ENCODE peak calls at places on chromosome 4, in five cellular contexts. G, Y, R, H and D are unnamed samples.

GRCh38 chr4:158775091-158775651 is 6.3 kb downstream of the FNIP2 start:
- DNase-seq in G (no peak), Y (no peak), R (no peak), H (no peak), D (no peak)

GRCh38 chr4:137363496-137363895 is 168.8 kb downstream of the PCDH18 start:
- DNase-seq in G (no peak), Y (no peak), R (no peak), H (no peak), D (no peak)

GRCh38 chr4:184287697-184288255 is 70.1 kb upstream of the ENPP6 start:
- DNase-seq in G (peak), Y (no peak), R (no peak), H (peak), D (peak)

GRCh38 chr4:182307746-182308145 is 64.5 kb downstream of the TENM3 start:
- DNase-seq in G (peak), Y (peak), R (no peak), H (peak), D (no peak)

GRCh38 chr4:6092971-6093370 is 74.7 kb upstream of the C4orf50 start:
- DNase-seq in G (no peak), Y (no peak), R (no peak), H (no peak), D (no peak)

GRCh38 chr4:25835384-25835783 is 27.4 kb downstream of the SEL1L3 start:
- DNase-seq in G (no peak), Y (no peak), R (no peak), H (no peak), D (no peak)

GRCh38 chr4:123506311-123506685 is 109.7 kb downstream of the SPRY1 start:
- DNase-seq in G (no peak), Y (no peak), R (no peak), H (no peak), D (no peak)

GRCh38 chr4:22474636-22475310 is 41.1 kb downstream of the ADGRA3 start:
- DNase-seq in G (no peak), Y (peak), R (no peak), H (no peak), D (no peak)

GRCh38 chr4:53364624-53365023 is 1.2 kb downstream of the SCFD2 start:
- DNase-seq in G (no peak), Y (no peak), R (no peak), H (no peak), D (no peak)

GRCh38 chr4:53362093-53362492 is 3.8 kb downstream of the SCFD2 start:
- DNase-seq in G (no peak), Y (no peak), R (no peak), H (no peak), D (no peak)

GRCh38 chr4:53365121-53365485 is 758 bp downstream of the SCFD2 start:
- DNase-seq in G (no peak), Y (no peak), R (no peak), H (no peak), D (no peak)

GRCh38 chr4:53366301-53366716 is 448 bp upstream of the SCFD2 start:
- DNase-seq in G (no peak), Y (no peak), R (no peak), H (no peak), D (no peak)

GRCh38 chr4:53365486-53366300 is at the start of gene SCFD2:
- DNase-seq in G (peak), Y (peak), R (peak), H (peak), D (peak)
- TF ChIP-seq POLR2A in G (peak), Y (peak), R (peak), H (no peak), D (no peak)

DNA sequence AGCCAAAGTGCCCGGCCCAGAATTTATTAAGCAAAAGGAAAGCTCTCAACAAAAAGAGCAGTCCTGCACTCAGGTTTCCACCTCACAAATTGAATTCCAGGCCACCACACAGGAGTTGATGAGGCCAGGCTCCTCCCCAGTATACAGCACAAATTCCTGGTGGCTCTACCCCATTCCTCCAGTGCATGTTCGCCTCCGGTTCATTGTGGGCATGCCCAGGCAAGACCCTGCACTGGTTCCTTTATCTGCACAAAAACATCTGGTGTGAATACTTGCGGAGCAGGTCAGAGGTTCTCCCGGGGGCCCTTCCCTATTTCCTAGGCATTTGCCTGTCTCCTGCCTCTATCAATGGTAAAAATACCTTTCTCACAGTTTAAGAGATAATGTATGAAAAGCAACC is 195.2 kb upstream of the ANXA10 start:
- DNase-seq in G (no peak), Y (peak), R (no peak), H (no peak), D (no peak)
- TF ChIP-seq POLR2A in G (no peak), Y (no peak), R (no peak), H (no peak), D (no peak)

GRCh38 chr4:150078041-150078995 is at the start of gene DCLK2:
- DNase-seq in G (peak), Y (peak), R (peak), H (peak), D (peak)
- TF ChIP-seq POLR2A in G (peak), Y (peak), R (peak), H (no peak), D (no peak)

DNA sequence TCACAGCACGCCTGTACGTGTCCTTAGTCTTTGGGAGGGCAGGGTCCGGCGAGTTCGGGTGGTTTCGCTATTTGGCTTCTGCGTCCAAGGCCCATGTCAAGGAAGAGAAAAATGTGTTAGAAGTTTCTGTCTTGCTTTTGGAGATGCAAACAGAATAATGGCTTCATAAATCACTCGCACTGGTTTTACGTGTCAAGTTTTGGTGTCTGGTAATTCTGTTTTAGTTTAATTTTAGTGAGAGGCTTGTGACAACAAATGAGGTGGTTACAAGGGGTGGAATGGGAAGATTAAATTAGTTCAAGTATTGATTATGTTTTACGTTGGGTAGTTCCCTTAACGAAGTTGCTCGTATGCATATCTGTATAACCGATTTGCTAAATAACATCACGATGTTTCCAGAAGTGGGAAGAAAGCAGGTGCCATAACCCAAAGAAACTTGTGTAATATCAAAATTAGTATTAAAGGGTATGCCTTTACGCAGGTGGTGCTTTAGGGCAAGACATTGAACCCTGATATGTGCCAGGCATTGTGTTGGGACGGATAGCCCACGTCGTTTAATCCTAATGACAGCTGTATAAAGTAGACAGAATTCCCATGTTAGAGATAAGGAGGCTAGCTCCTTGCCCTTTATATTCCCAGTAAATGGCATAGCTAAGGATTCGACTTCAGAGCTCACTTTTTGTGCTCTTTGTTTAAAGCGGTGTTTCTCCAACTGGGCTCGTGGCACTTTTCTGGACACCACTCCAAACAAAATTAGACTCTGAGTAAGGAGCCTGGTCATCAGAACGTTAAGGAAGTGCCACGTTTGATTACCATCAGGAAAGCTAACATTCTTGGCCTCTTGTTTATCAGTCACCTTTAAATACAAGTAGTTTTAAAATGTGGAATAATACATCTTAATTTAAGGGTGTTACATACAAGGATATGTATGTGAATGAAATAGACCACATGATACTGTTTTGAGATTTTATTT is 843 bp downstream of the RPL34 start:
- DNase-seq in G (no peak), Y (no peak), R (no peak), H (no peak), D (no peak)
- TF ChIP-seq POLR2A in G (no peak), Y (no peak), R (no peak), H (no peak), D (no peak)

DNA sequence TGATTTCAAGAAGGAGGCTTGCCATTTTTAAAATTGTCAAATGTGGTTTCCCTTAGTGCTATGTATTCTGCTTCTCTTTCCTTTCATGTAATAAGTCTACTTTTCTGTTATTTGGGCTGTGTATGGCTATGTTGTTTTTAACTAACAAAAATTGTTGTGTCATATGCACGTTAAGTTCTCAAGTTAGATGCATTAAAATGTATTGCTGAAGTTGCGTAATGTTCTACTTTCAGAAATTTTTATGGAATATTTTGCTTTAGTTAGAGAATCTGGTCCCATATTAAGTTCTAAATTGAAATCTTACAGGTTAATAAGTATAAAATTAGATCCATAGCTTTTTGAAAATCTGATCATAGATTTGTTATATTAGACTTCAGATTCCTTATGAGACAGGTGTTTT is 133.2 kb downstream of the TLL1 start:
- DNase-seq in G (no peak), Y (no peak), R (no peak), H (no peak), D (no peak)
- TF ChIP-seq POLR2A in G (no peak), Y (no peak), R (no peak), H (no peak), D (no peak)

GRCh38 chr4:44725861-44726820 is at the start of gene GNPDA2:
- DNase-seq in G (peak), Y (peak), R (peak), H (peak), D (peak)
- TF ChIP-seq POLR2A in G (peak), Y (peak), R (peak), H (no peak), D (no peak)

DNA sequence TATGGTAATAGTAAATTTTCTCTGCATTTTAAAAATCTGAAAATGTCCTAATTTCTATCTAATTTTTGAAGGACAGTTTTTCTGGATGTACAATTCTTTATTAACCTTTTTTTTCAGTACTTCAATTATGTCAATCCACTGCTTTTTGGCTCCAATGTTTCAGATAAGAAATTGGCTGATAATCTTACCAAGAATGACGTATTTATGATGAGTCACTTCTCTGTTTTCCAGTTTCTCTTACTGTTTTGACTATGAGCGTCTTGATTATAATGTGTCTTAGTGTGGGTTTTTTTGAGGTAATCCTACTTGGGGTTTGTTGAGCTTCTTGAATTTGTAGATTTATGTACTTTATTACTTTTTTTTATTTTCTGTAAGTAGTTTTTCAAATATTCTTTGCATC is 47.2 kb downstream of the UGT2B11 start:
- DNase-seq in G (no peak), Y (no peak), R (no peak), H (no peak), D (no peak)
- TF ChIP-seq POLR2A in G (no peak), Y (no peak), R (no peak), H (no peak), D (no peak)

GRCh38 chr4:142850478-142850877 is 4.4 kb upstream of the INPP4B start:
- DNase-seq in G (no peak), Y (peak), R (no peak), H (no peak), D (no peak)

GRCh38 chr4:142845293-142846070 is 619 bp downstream of the INPP4B start:
- DNase-seq in G (peak), Y (no peak), R (no peak), H (peak), D (no peak)

GRCh38 chr4:142844782-142845181 is 1.3 kb downstream of the INPP4B start:
- DNase-seq in G (no peak), Y (no peak), R (no peak), H (no peak), D (no peak)

GRCh38 chr4:142846729-142847606 is 867 bp upstream of the INPP4B start:
- DNase-seq in G (peak), Y (peak), R (peak), H (peak), D (peak)

DNA sequence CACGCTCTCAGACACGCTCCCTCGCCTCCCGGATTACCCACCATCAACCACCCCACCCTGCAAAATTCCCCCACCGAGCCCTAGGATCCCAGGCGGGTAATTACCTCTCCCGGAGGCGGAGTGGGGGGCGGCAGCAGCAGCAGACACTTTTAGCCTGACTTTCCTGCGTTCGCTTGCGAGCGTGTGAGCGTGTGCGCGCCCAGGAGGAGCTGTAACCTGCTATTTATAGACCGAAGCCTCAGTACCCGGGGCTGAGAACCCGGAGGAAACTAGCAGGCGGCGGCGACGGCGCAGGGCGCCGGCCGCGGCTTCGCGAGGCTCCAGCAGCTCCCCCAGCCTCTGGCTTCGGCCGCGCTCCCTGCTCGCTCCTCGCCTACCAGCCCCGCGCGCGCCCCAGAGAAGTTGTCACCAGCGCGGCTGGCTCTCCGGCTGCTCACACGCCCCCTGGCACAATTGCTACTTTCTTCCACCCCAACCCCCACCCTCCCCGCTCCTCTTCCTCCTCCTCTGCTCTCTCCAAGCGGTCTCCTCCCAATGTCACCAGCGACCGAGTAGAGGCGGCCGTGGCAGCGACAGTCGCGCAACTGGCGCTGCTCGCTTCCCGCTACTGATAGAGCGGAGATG is at the start of gene INPP4B:
- DNase-seq in G (peak), Y (peak), R (no peak), H (peak), D (no peak)
- TF ChIP-seq POLR2A in G (peak), Y (no peak), R (no peak), H (no peak), D (no peak)

GRCh38 chr4:74230902-74231499 is 73.1 kb downstream of the MTHFD2L start:
- DNase-seq in G (no peak), Y (no peak), R (peak), H (no peak), D (no peak)
- TF ChIP-seq POLR2A in G (no peak), Y (no peak), R (no peak), H (no peak), D (no peak)